ENCODE peak calls at places on chromosomes 6 and 20, in eight cellular contexts. X is choroid plexus epithelial cell, A is bronchial epithelial cell, O is cardiac muscle cell, U is body of pancreas, Y is lower lobe of right lung, T is AG09309, W is NB4. B is an unnamed sample.

GRCh38 chr6:20577280-20577679 is 43.0 kb downstream of the CDKAL1 start:
- DNase-seq in T (no peak), Y (no peak), A (no peak), U (no peak), W (no peak), X (no peak), O (no peak), B (no peak)

GRCh38 chr6:51844391-51844735 is 243.1 kb downstream of the PKHD1 start:
- DNase-seq in X (no peak), Y (no peak), A (peak), W (no peak), O (no peak), U (no peak), T (no peak), B (no peak)

GRCh38 chr20:1423625-1424106 is 30.8 kb upstream of the FKBP1A start:
- DNase-seq in X (peak), Y (peak), A (peak), W (peak), O (peak), U (peak), T (no peak), B (peak)

GRCh38 chr6:157761331-157761921 is 61.6 kb upstream of the SNX9 start:
- DNase-seq in U (no peak), O (peak), W (peak), A (peak), X (peak), Y (no peak), T (no peak), B (no peak)

GRCh38 chr6:27374824-27375612 is 13.5 kb upstream of the ZNF391 start:
- DNase-seq in Y (peak), O (peak), A (peak), X (peak), T (no peak), U (peak), W (peak), B (no peak)

GRCh38 chr20:1119128-1119505 is 715 bp downstream of the PSMF1 start:
- DNase-seq in U (no peak), O (no peak), Y (no peak), X (no peak), A (peak), T (no peak), W (no peak), B (peak)

GRCh38 chr20:2756056-2756611 is 44.3 kb downstream of the CPXM1 start:
- DNase-seq in U (peak), X (peak), T (no peak), O (peak), Y (no peak), A (no peak), W (peak), B (no peak)

GRCh38 chr20:54237544-54237943 is 29.7 kb downstream of the PFDN4 start:
- DNase-seq in T (no peak), O (no peak), W (no peak), A (no peak), X (no peak), Y (no peak), U (no peak), B (no peak)

GRCh38 chr6:159203304-159204005 is 34.3 kb downstream of the FNDC1 start:
- DNase-seq in U (no peak), A (peak), T (peak), W (no peak), X (peak), O (peak), Y (no peak), B (no peak)

GRCh38 chr6:168713839-168714238 is 272.9 kb downstream of the SMOC2 start:
- DNase-seq in T (no peak), W (peak), A (no peak), X (peak), Y (no peak), O (peak), U (peak), B (no peak)

DNA sequence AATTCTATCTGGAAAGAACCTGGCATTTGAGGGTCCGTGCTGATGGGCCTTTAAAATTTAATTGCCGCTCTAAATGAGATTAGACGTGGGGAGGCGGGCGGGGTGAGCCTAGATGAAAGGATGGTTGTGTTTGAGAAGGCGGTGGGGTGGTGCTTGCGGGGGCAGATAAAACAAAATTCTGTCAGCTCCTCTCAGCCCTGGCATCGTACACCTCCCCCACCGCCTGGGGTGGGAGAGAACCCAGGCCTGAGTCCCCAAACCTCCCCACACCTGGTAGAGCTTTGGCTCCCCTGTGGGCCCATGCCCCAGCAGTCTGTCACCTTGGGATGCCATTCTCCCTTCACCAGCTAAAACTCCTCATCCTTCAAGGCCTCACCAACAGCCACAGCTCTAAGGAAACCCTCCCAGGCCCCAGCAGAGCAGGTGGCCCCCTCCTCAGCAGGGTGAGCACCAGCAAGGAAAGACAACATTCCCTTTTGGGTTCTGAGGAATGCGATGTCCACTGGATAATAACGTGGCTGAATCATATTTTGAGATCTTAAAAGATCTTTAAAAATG is 167.2 kb downstream of the GRM4 start:
- DNase-seq in A (no peak), O (no peak), U (no peak), X (no peak), T (no peak), W (no peak), Y (no peak), B (no peak)
- TF ChIP-seq CTCF in A (no peak), O (no peak), U (no peak), X (no peak), T (no peak), W (no peak), Y (no peak), B (no peak)

GRCh38 chr6:39932386-39932785 is 1.9 kb downstream of the MOCS1 start:
- DNase-seq in T (no peak), O (no peak), W (no peak), X (no peak), A (no peak), U (no peak), Y (no peak), B (no peak)

GRCh38 chr6:39933669-39934059 is 598 bp downstream of the MOCS1 start:
- DNase-seq in Y (no peak), U (no peak), O (no peak), A (no peak), X (no peak), W (no peak), T (no peak), B (no peak)

GRCh38 chr6:39930540-39930939 is 3.7 kb downstream of the MOCS1 start:
- DNase-seq in U (no peak), Y (no peak), O (no peak), A (no peak), T (no peak), W (no peak), X (no peak), B (no peak)

GRCh38 chr6:39929733-39930461 is 4.4 kb downstream of the MOCS1 start:
- DNase-seq in T (peak), Y (no peak), U (no peak), A (peak), W (no peak), X (peak), O (peak), B (no peak)

DNA sequence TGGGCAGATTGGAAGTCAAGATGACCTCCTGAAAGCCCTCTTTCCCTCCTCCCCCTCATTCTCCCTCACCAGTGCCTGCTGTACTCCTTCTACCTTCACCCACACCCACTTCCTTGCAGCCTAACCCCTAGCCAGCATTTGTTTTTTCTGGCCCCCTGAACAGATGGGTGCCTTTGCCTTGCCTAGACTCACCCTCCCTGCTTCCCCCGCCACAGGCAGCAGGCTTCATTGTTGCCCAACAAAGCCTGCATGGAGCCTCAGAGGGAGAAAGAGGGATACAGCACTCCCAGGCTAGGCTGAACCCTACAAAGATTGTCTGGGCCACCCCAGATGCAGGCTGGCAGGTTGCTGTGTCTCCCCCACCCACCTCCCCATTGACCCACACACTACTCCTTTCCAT is 2.7 kb downstream of the MOCS1 start:
- DNase-seq in Y (no peak), O (no peak), T (no peak), W (no peak), A (no peak), X (no peak), U (no peak), B (no peak)
- H3K4me3 ChIP-seq in Y (peak), O (no peak), T (no peak), W (no peak), A (no peak), X (no peak), U (no peak), B (no peak)

DNA sequence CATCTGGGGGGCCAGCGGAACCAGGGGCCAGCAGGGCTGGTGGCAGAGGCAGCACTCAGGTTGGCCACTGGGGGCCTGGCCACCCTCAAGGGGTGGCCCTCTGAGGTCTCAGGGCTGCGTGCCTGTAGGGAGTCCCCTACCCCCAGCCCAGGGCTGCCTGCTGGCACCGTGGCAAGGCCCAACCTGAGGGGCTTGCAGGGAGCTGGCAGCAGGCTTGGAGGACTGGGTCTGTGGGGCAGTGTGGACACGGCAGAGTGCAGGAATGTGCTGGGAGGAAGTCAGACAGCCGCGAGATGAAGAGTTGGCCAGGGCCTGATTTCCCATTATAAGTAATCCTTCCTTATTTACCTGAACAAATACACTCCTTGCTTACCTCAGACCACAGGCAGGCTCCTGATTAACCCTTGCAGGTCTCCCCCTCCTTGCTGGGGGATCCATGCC is at the start of gene SPDEF:
- DNase-seq in O (no peak), X (peak), A (peak), U (peak), W (no peak), T (no peak), Y (no peak), B (no peak)
- TF ChIP-seq CTCF in O (no peak), X (no peak), A (peak), U (no peak), W (peak), T (no peak), Y (no peak), B (no peak)

GRCh38 chr6:26214826-26215199 is 127.6 kb downstream of the HFE start:
- DNase-seq in W (no peak), O (no peak), U (no peak), Y (no peak), T (no peak), X (no peak), A (no peak), B (peak)
- H3K4me3 ChIP-seq in W (no peak), O (peak), U (no peak), Y (no peak), T (peak), X (peak), A (peak), B (peak)

GRCh38 chr6:89239338-89239737 is 22.2 kb upstream of the GABRR1 start:
- DNase-seq in O (peak), X (peak), U (no peak), Y (no peak), T (no peak), A (no peak), W (peak), B (peak)
- TF ChIP-seq CTCF in O (peak), X (peak), U (no peak), Y (no peak), T (peak), A (no peak), W (peak), B (peak)

GRCh38 chr20:5002077-5002413 is 735 bp upstream of the SLC23A2 start:
- DNase-seq in A (no peak), U (peak), T (no peak), W (no peak), X (no peak), Y (no peak), O (no peak), B (no peak)
- H3K4me3 ChIP-seq in A (no peak), U (no peak), T (peak), W (no peak), X (peak), Y (peak), O (peak), B (peak)

GRCh38 chr20:44210422-44211176 is at the start of gene OSER1:
- DNase-seq in Y (peak), W (peak), A (peak), U (peak), X (peak), T (peak), O (peak), B (peak)
- TF ChIP-seq CTCF in Y (no peak), W (no peak), A (no peak), U (no peak), X (no peak), T (no peak), O (no peak), B (no peak)

GRCh38 chr6:104936766-104937535 is 20.0 kb upstream of the LIN28B start:
- DNase-seq in X (no peak), T (no peak), U (no peak), O (no peak), W (no peak), A (no peak), Y (no peak), B (no peak)
- H3K4me3 ChIP-seq in X (no peak), T (no peak), U (no peak), O (no peak), W (no peak), A (no peak), Y (no peak), B (no peak)